ENCODE peak calls at places on chromosome 12, in five cellular contexts. S is psoas muscle, E is glutamatergic neuron, Y is cardiac fibroblast, B is pancreas. T is an unnamed sample.

GRCh38 chr12:127559349-127560040 is 707.5 kb upstream of the TMEM132C start:
- DNase-seq in E (peak), B (no peak), S (no peak), Y (peak), T (peak)

GRCh38 chr12:79689477-79690155 is 1.1 kb downstream of the PAWR start:
- DNase-seq in Y (peak), S (peak), E (peak), B (peak), T (peak)

GRCh38 chr12:25592725-25593495 is 39.8 kb upstream of the LMNTD1 start:
- DNase-seq in B (no peak), Y (no peak), S (no peak), E (no peak), T (no peak)

GRCh38 chr12:3088251-3088650 is 11.1 kb downstream of the TSPAN9 start:
- DNase-seq in S (no peak), B (no peak), E (no peak), Y (no peak), T (no peak)

GRCh38 chr12:94561943-94562411 is 88.4 kb downstream of the TMCC3 start:
- DNase-seq in S (peak), Y (no peak), B (peak), E (peak), T (no peak)

GRCh38 chr12:121934318-121934682 is 15.9 kb downstream of the CFAP251 start:
- DNase-seq in S (no peak), E (no peak), Y (no peak), B (no peak), T (no peak)

GRCh38 chr12:26696613-26697092 is 136.3 kb downstream of the ITPR2 start:
- DNase-seq in S (no peak), Y (peak), E (no peak), B (no peak), T (no peak)

GRCh38 chr12:124289634-124290600 is 5.0 kb upstream of the RFLNA start:
- DNase-seq in S (peak), Y (peak), E (no peak), B (no peak), T (no peak)

GRCh38 chr12:58459191-58459590 is 461.1 kb downstream of the LRIG3 start:
- DNase-seq in B (no peak), Y (peak), S (no peak), E (no peak), T (no peak)

GRCh38 chr12:6827982-6828670 is at the start of gene P3H3:
- DNase-seq in E (peak), S (no peak), Y (peak), B (peak), T (peak)

GRCh38 chr12:65668981-65669695 is 155.1 kb upstream of the HMGA2 start:
- DNase-seq in Y (peak), E (no peak), S (no peak), B (no peak), T (no peak)

GRCh38 chr12:4518106-4518728 is 20.5 kb upstream of the RAD51AP1 start:
- DNase-seq in B (no peak), Y (peak), S (no peak), E (no peak), T (no peak)

GRCh38 chr12:119008691-119009221 is 27.4 kb downstream of the SRRM4 start:
- DNase-seq in Y (no peak), S (no peak), E (peak), B (no peak), T (peak)

GRCh38 chr12:23066095-23066494 is 441.1 kb downstream of the ETNK1 start:
- DNase-seq in E (no peak), Y (peak), B (no peak), S (no peak), T (no peak)

GRCh38 chr12:2958432-2959193 is 584 bp upstream of the TEAD4 start:
- DNase-seq in B (peak), E (peak), Y (peak), S (peak), T (no peak)

GRCh38 chr12:6807170-6807569 is 14.5 kb upstream of the GPR162 start:
- DNase-seq in Y (peak), S (no peak), E (no peak), B (no peak), T (no peak)

GRCh38 chr12:92145481-92145730 is 240 bp downstream of the BTG1 start:
- DNase-seq in S (peak), E (no peak), B (no peak), Y (no peak), T (peak)

GRCh38 chr12:114631242-114631641 is 52.7 kb downstream of the TBX3 start:
- DNase-seq in Y (no peak), E (no peak), B (no peak), S (no peak), T (no peak)
- TF ChIP-seq CTCF in Y (no peak), E (no peak), B (no peak), S (no peak), T (no peak)

GRCh38 chr12:52139147-52139546 is 52.7 kb downstream of the KRT80 start:
- DNase-seq in E (no peak), S (peak), Y (no peak), B (no peak), T (no peak)

GRCh38 chr12:52139579-52140062 is 52.2 kb downstream of the KRT80 start:
- DNase-seq in Y (no peak), E (no peak), S (no peak), B (no peak), T (peak)

GRCh38 chr12:52142431-52142830 is 49.4 kb downstream of the KRT80 start:
- DNase-seq in E (no peak), S (no peak), B (no peak), Y (no peak), T (no peak)

GRCh38 chr12:52141875-52142274 is 49.9 kb downstream of the KRT80 start:
- DNase-seq in E (no peak), B (peak), S (no peak), Y (no peak), T (no peak)

DNA sequence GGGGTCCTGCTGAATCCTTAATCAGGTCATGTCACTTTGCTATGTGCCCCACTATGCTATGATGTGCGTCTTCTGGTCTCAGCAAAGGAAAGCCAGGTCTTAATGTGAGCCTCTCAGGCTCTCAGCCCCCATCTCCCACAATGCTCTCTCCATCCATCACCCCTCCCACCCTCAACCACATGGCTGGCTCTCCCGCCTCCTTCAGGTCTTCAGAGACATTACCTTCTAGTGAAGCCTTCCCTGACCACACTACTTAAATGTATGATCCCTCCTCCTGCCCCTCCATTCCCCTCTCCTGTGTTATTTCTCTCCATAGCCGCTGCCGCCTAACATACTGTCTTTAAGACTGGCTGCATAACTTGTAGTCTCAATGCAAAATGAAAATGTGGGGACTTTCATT is 50.5 kb downstream of the KRT80 start:
- DNase-seq in E (no peak), B (no peak), S (no peak), Y (no peak), T (no peak)
- TF ChIP-seq CTCF in E (no peak), B (no peak), S (no peak), Y (no peak), T (peak)

GRCh38 chr12:131254374-131254773 is 300.7 kb downstream of the ADGRD1 start:
- DNase-seq in E (no peak), B (no peak), S (no peak), Y (no peak), T (no peak)

GRCh38 chr12:131260251-131260905 is 306.7 kb downstream of the ADGRD1 start:
- DNase-seq in E (no peak), S (no peak), Y (no peak), B (no peak), T (no peak)

GRCh38 chr12:131260970-131261369 is 307.3 kb downstream of the ADGRD1 start:
- DNase-seq in E (peak), Y (no peak), B (no peak), S (no peak), T (no peak)

GRCh38 chr12:131261906-131262305 is 308.2 kb downstream of the ADGRD1 start:
- DNase-seq in E (no peak), Y (no peak), B (no peak), S (no peak), T (no peak)

GRCh38 chr12:131258396-131258795 is 304.7 kb downstream of the ADGRD1 start:
- DNase-seq in E (peak), Y (no peak), B (no peak), S (no peak), T (no peak)
- TF ChIP-seq CTCF in E (no peak), Y (no peak), B (no peak), S (no peak), T (no peak)

GRCh38 chr12:116609715-116610114 is 50.5 kb downstream of the MAP1LC3B2 start:
- DNase-seq in S (no peak), E (peak), Y (peak), B (no peak), T (peak)
- TF ChIP-seq CTCF in S (no peak), E (peak), Y (peak), B (no peak), T (peak)

GRCh38 chr12:10721654-10722501 is 1.2 kb downstream of the YBX3 start:
- DNase-seq in Y (peak), B (peak), S (peak), E (peak), T (peak)

GRCh38 chr12:10719482-10719881 is 3.6 kb downstream of the YBX3 start:
- DNase-seq in S (peak), Y (no peak), B (no peak), E (no peak), T (no peak)

GRCh38 chr12:10722905-10723866 is at the start of gene YBX3:
- DNase-seq in S (peak), Y (peak), E (peak), B (peak), T (peak)

GRCh38 chr12:10720974-10721565 is 2.1 kb downstream of the YBX3 start:
- DNase-seq in E (no peak), S (no peak), Y (no peak), B (no peak), T (no peak)

DNA sequence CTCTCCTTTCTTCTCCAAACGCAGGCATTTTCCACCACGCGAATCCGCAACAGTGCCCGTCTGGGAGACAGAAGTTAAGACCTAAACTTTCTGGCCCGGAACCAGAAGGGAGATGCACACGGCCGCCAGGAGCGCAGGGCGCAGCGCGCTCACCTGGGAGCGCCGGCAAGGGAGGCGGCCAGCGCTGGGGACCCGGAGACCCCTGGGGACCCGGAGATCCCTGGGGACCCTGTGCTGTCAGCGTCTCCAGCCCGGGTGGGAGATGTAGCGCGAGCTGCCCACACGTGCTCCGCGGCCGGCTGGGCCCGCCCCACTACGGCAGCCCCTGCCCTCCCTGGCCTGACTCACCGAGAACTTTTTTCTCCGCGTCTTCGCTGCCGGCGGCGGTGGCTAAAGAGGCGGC is 620 bp downstream of the YBX3 start:
- DNase-seq in B (peak), Y (peak), E (peak), S (peak), T (peak)
- TF ChIP-seq CTCF in B (no peak), Y (no peak), E (no peak), S (peak), T (no peak)

DNA sequence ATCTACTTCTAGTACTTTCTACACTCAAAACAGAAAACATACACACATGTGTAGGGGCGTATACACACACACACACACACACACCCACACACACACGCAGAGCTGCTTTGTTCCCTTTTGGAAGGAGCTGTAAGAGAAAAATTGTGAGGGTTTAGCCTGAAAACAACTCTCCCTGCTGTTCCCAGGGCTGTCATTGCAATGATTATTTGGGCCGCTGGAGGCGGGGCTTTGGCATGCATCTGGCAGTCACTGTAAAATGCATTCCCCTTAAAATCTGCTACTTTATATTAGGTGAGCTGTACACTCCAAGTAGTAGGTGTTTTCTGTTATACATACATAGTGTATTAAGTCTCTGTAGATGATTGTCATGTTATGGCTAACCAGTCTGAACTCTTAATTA is 29.1 kb upstream of the SLC38A2 start:
- DNase-seq in Y (peak), B (peak), E (no peak), S (no peak), T (no peak)
- TF ChIP-seq CTCF in Y (peak), B (peak), E (no peak), S (no peak), T (no peak)

DNA sequence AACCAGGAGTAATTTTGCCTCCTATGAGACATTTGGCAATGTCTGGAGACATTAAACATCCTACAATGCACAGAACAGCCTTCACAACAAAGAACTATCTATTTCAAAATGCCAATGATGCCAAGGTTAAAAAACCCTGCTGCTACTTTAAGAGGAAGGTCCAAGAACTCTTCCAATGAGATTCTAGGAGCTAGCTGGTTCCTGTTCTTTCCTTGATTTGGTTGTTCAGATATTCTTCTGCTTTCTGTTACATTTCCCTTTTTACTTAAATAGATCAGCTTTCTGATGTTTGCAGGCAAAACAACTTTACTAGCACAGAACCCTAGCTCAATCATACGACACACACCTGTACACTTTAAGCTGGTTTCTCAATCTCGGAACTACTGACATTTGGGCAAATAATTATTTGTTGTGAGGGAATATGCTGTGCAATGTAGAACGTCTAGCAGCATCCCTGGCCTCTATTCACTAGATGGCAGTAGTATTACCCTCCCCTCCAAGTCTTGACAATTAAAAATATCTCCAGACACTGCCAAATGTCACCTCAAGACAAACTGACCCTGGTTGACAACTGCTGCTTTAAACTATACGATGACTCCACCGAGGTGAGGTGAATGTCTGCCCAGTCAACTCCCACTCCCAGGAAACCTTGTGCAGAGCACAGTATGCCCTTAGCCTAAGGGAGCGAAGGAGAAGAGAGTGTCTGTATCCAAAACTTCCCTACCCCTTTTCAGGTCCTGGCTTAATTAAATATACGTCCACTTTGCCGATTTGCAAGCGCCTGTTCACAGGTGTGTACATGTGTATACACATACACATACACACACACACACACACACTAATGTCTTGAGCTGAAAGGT is 4.4 kb downstream of the BLTP3B start:
- DNase-seq in E (no peak), Y (peak), B (no peak), S (no peak), T (no peak)
- TF ChIP-seq CTCF in E (no peak), Y (peak), B (no peak), S (peak), T (no peak)

GRCh38 chr12:49537709-49538601 is 875 bp upstream of the KCNH3 start:
- DNase-seq in Y (no peak), S (no peak), E (peak), B (peak), T (peak)
- TF ChIP-seq CTCF in Y (no peak), S (no peak), E (no peak), B (no peak), T (no peak)

GRCh38 chr12:109444263-109444662 is 32.8 kb downstream of the KCTD10 start:
- DNase-seq in S (no peak), E (no peak), Y (no peak), B (no peak), T (no peak)
- TF ChIP-seq CTCF in S (no peak), E (no peak), Y (no peak), B (no peak), T (no peak)

GRCh38 chr12:20946732-20947131 is 136.2 kb downstream of the SLCO1B3 start:
- DNase-seq in S (no peak), E (peak), Y (peak), B (no peak), T (peak)
- TF ChIP-seq CTCF in S (peak), E (peak), Y (peak), B (peak), T (peak)